ENCODE peak calls at places on chromosome 7, in nine cellular contexts. L is mammary epithelial cell, C is HCT116, O is right atrium auricular region, X is tibial nerve, R is breast epithelium, B is IMR-90, K is heart left ventricle, A is A673. S is an unnamed sample.

GRCh38 chr7:49670991-49671390 is 102.4 kb upstream of the VWC2 start:
- DNase-seq in L (no peak), C (no peak), O (no peak), X (no peak), R (no peak), B (no peak), K (no peak), A (no peak), S (no peak)

GRCh38 chr7:99404235-99404976 is 4.0 kb downstream of the PDAP1 start:
- DNase-seq in L (peak; percentile 45), C (no peak), O (no peak), X (no peak), R (no peak), B (peak; percentile 59), K (no peak), A (no peak), S (no peak)

GRCh38 chr7:73978681-73979563 is 49.1 kb upstream of the ELN start:
- DNase-seq in L (peak; percentile 26), C (peak; percentile 47), O (no peak), X (peak; percentile 35), R (no peak), B (no peak), K (peak; percentile 48), A (peak; percentile 11), S (peak; percentile 93)

GRCh38 chr7:35485436-35485835 is 209.5 kb downstream of the HERPUD2 start:
- DNase-seq in L (no peak), C (no peak), O (no peak), X (no peak), R (no peak), B (no peak), K (no peak), A (no peak), S (no peak)

GRCh38 chr7:52017802-52018679 is 701.4 kb upstream of the COBL start:
- DNase-seq in L (no peak), C (no peak), O (no peak), X (no peak), R (no peak), B (no peak), K (no peak), A (peak; percentile 1), S (peak; percentile 20)

GRCh38 chr7:57370739-57371098 is 79.3 kb upstream of the ZNF716 start:
- DNase-seq in L (no peak), C (no peak), O (no peak), X (no peak), R (no peak), B (no peak), K (no peak), A (no peak), S (no peak)

GRCh38 chr7:27101906-27102577 is 441 bp downstream of the HOXA2 start:
- DNase-seq in L (no peak), C (no peak), O (no peak), X (no peak), R (no peak), B (peak; percentile 35), K (no peak), A (no peak), S (no peak)

GRCh38 chr7:74275401-74275881 is 13.8 kb upstream of the CLIP2 start:
- DNase-seq in L (no peak), C (no peak), O (no peak), X (no peak), R (no peak), B (no peak), K (no peak), A (no peak), S (no peak)

GRCh38 chr7:155497149-155497901 is 39.4 kb downstream of the EN2 start:
- DNase-seq in L (no peak), C (no peak), O (no peak), X (no peak), R (no peak), B (no peak), K (no peak), A (no peak), S (no peak)

GRCh38 chr7:24227068-24227467 is 56.9 kb upstream of the NPY start:
- DNase-seq in L (no peak), C (no peak), O (no peak), X (no peak), R (no peak), B (no peak), K (no peak), A (no peak), S (no peak)

GRCh38 chr7:94444808-94445207 is 50.1 kb downstream of the COL1A2 start:
- DNase-seq in L (no peak), C (no peak), O (no peak), X (no peak), R (no peak), B (no peak), K (no peak), A (peak; percentile 36), S (no peak)

GRCh38 chr7:153886506-153887391 is 165.4 kb upstream of the DPP6 start:
- DNase-seq in L (peak; percentile 0), C (no peak), O (no peak), X (no peak), R (no peak), B (no peak), K (no peak), A (no peak), S (no peak)

GRCh38 chr7:132171130-132171576 is 405.1 kb downstream of the PLXNA4 start:
- DNase-seq in L (no peak), C (no peak), O (no peak), X (no peak), R (no peak), B (no peak), K (no peak), A (no peak), S (no peak)

GRCh38 chr7:47792521-47793121 is 155.6 kb downstream of the PKD1L1 start:
- DNase-seq in L (no peak), C (peak; percentile 29), O (no peak), X (no peak), R (no peak), B (no peak), K (no peak), A (peak; percentile 44), S (no peak)

GRCh38 chr7:95491634-95492314 is 6.0 kb downstream of the ASB4 start:
- DNase-seq in L (peak; percentile 98), C (peak; percentile 94), O (no peak), X (no peak), R (no peak), B (no peak), K (no peak), A (no peak), S (peak; percentile 9)

GRCh38 chr7:95433129-95433528 is 1.7 kb downstream of the PON2 start:
- DNase-seq in L (no peak), C (no peak), O (no peak), X (no peak), R (no peak), B (no peak), K (no peak), A (no peak), S (no peak)

GRCh38 chr7:124908258-124908657 is 21.4 kb downstream of the POT1 start:
- DNase-seq in L (no peak), C (no peak), O (no peak), X (no peak), R (no peak), B (peak; percentile 44), K (no peak), A (no peak), S (no peak)

GRCh38 chr7:39735903-39736302 is 112.5 kb downstream of the RALA start:
- DNase-seq in L (no peak), C (no peak), O (no peak), X (no peak), R (no peak), B (peak; percentile 32), K (no peak), A (peak; percentile 44), S (no peak)

GRCh38 chr7:39732837-39733804 is 109.7 kb downstream of the RALA start:
- DNase-seq in L (peak; percentile 94), C (peak; percentile 87), O (peak; percentile 96), X (peak; percentile 90), R (peak; percentile 89), B (peak; percentile 98), K (peak; percentile 98), A (peak; percentile 98), S (peak; percentile 91)

GRCh38 chr7:39733881-39734571 is 110.7 kb downstream of the RALA start:
- DNase-seq in L (peak; percentile 83), C (no peak), O (no peak), X (no peak), R (no peak), B (peak; percentile 93), K (no peak), A (peak; percentile 41), S (no peak)

GRCh38 chr7:39734605-39735004 is 111.2 kb downstream of the RALA start:
- DNase-seq in L (no peak), C (no peak), O (no peak), X (no peak), R (no peak), B (no peak), K (no peak), A (no peak), S (no peak)
- H3K4me3 ChIP-seq in L (peak overlapping the region; percentile 56), C (peak overlapping the region; percentile 63), O (no peak overlapping the region), X (peak overlapping the region; percentile 62), R (peak overlapping the region; percentile 44), B (no peak overlapping the region), K (peak overlapping the region; percentile 60), A (peak overlapping the region; percentile 54), S (no peak overlapping the region)

GRCh38 chr7:100892364-100893317 is 3.0 kb downstream of the ACHE start:
- DNase-seq in L (no peak), C (no peak), O (no peak), X (no peak), R (no peak), B (no peak), K (peak; percentile 39), A (no peak), S (no peak)
- H3K4me1 ChIP-seq in L (peaks cover 41% of the 10 kb centered on the region), C (peaks cover 68% of the 10 kb centered on the region), O (no peaks in the 10 kb centered on the region), X (peaks cover 29% of the 10 kb centered on the region), R (no peaks in the 10 kb centered on the region), B (peaks cover 16% of the 10 kb centered on the region), K (peaks cover 62% of the 10 kb centered on the region), A (peaks cover 28% of the 10 kb centered on the region), S (peaks cover 56% of the 10 kb centered on the region)

DNA sequence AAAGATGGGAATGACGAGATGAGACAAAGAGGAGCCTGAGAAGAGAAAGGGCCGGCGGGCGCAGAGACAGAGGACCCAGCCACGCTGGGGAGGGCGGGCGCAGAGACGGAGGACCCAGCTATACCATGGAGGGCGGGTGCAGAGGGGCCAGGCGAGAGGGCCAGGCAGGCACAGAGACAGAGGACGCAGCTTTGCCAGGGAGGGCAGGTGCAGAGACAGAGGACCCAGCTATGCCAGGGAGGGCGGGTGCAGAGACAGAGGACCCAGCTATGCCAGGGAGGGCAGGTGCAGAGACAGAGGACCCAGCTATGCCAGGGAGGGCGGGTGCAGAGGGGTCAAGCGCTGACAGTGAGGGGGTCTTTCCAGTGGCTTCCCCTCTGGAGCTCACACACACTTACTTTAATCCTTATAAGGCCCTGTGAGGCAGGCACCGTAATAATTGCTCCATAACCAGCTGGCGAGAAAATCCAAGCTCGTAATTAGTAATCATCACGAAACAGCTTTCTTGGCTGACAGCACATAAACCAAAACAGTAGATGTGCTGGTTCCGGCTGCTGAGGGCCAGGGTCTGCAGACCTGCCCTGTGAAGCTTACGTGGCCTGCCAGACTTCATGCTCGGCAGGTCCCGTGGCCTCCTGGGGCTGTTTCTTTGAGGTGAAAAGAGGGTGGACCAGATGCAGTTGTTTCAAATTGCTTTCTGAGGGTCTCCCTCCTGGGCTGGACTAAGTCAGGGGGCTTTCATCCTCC is 137.2 kb downstream of the VIPR2 start:
- DNase-seq in L (no peak), C (no peak), O (no peak), X (no peak), R (no peak), B (no peak), K (no peak), A (no peak), S (no peak)
- H3K27me3 ChIP-seq in L (no peaks in the 10 kb centered on the region), C (peaks cover 3% of the 10 kb centered on the region), O (no peaks in the 10 kb centered on the region), X (no peaks in the 10 kb centered on the region), R (no peaks in the 10 kb centered on the region), B (no peaks in the 10 kb centered on the region), K (no peaks in the 10 kb centered on the region), A (no peaks in the 10 kb centered on the region), S (no peaks in the 10 kb centered on the region)

GRCh38 chr7:17300012-17300411 is 1.6 kb downstream of the AHR start:
- DNase-seq in L (peak; percentile 16), C (no peak), O (no peak), X (no peak), R (no peak), B (no peak), K (no peak), A (no peak), S (no peak)
- H3K4me3 ChIP-seq in L (peak overlapping the region; percentile 94), C (peak overlapping the region; percentile 67), O (peak overlapping the region; percentile 77), X (peak overlapping the region; percentile 97), R (peak overlapping the region; percentile 100), B (peak overlapping the region; percentile 98), K (peak overlapping the region; percentile 90), A (peak overlapping the region; percentile 76), S (peak overlapping the region; percentile 95)

S was measured in transverse colon.